ENCODE peak calls at places on chromosomes 11 and 22, in four cellular contexts. S, T, N and Y are unnamed samples.

GRCh38 chr11:13008625-13009475 is at the start of gene RASSF10:
- DNase-seq in S (no peak), T (no peak), N (no peak), Y (peak)

GRCh38 chr11:134045799-134046635 is 22.9 kb upstream of the JAM3 start:
- DNase-seq in S (no peak), T (no peak), N (no peak), Y (peak)

GRCh38 chr11:60756307-60757032 is at the start of gene MS4A15:
- DNase-seq in S (no peak), T (no peak), N (no peak), Y (no peak)

GRCh38 chr22:43854786-43855271 is 7.5 kb downstream of the SULT4A1 start:
- DNase-seq in S (no peak), T (no peak), N (no peak), Y (no peak)

GRCh38 chr11:66080055-66080817 is 10.2 kb downstream of the PACS1 start:
- DNase-seq in S (no peak), T (no peak), N (peak), Y (no peak)

GRCh38 chr11:1051356-1052132 is 15.0 kb upstream of the MUC6 start:
- DNase-seq in S (no peak), T (no peak), N (no peak), Y (no peak)

GRCh38 chr11:65316311-65316978 is 1.8 kb downstream of the CDC42EP2 start:
- DNase-seq in S (peak), T (peak), N (peak), Y (no peak)

GRCh38 chr22:21636629-21637218 is 4.2 kb downstream of the CCDC116 start:
- DNase-seq in S (no peak), T (no peak), N (no peak), Y (no peak)

GRCh38 chr11:291281-292210 is 2.6 kb downstream of the PGGHG start:
- DNase-seq in S (no peak), T (no peak), N (no peak), Y (no peak)

GRCh38 chr11:12963789-12964536 is 45.2 kb upstream of the RASSF10 start:
- DNase-seq in S (peak), T (peak), N (peak), Y (peak)

GRCh38 chr22:21591695-21592094 is 24.2 kb downstream of the UBE2L3 start:
- DNase-seq in S (no peak), T (no peak), N (no peak), Y (no peak)

GRCh38 chr11:12169822-12170221 is 59.4 kb downstream of the MICAL2 start:
- DNase-seq in S (no peak), T (no peak), N (no peak), Y (no peak)

GRCh38 chr11:69094111-69094914 is 45.6 kb downstream of the TPCN2 start:
- DNase-seq in S (no peak), T (no peak), N (no peak), Y (no peak)